ENCODE peak calls at places on chromosomes 1 and 21, in four cellular contexts. N is stimulated activated CD4-positive, alpha-beta T cell treated with anti-CD3 and anti-CD28 coated beads, Interleukin-2, amount 100 ng/mL, for 48 hours; B is hippocampal formation; E is LoVo. S is an unnamed sample.
A peak's percentile ranks its signal among the peaks of the same experiment; 100 is the strongest.

GRCh38 chr1:56516539-56517252 is 62.7 kb downstream of the PLPP3 start:
- DNase-seq in N (no peak), B (no peak), E (peak; percentile 72), S (peak; percentile 75)

GRCh38 chr1:12770620-12771019 is 2.9 kb upstream of the PRAMEF12 start:
- DNase-seq in N (no peak), B (no peak), E (no peak), S (no peak)

GRCh38 chr1:232352956-232353355 is 277.0 kb downstream of the SIPA1L2 start:
- DNase-seq in N (no peak), B (no peak), E (no peak), S (no peak)

GRCh38 chr1:55443175-55443933 is 228.2 kb upstream of the USP24 start:
- DNase-seq in N (no peak), B (no peak), E (peak; percentile 27), S (no peak)

GRCh38 chr1:12511516-12512468 is 106.2 kb downstream of the DHRS3 start:
- DNase-seq in N (no peak), B (no peak), E (no peak), S (peak; percentile 47)

GRCh38 chr21:37219766-37220432 is 47.2 kb downstream of the VPS26C start:
- DNase-seq in N (no peak), B (no peak), E (no peak), S (peak; percentile 8)

GRCh38 chr1:183881387-183882084 is 76.6 kb downstream of the RGL1 start:
- DNase-seq in N (no peak), B (no peak), E (peak; percentile 55), S (peak; percentile 83)

GRCh38 chr21:37060296-37060695 is 12.6 kb downstream of the PIGP start:
- DNase-seq in N (no peak), B (peak; percentile 50), E (peak; percentile 75), S (peak; percentile 89)

GRCh38 chr21:44397431-44398031 is 44.1 kb downstream of the TRPM2 start:
- DNase-seq in N (no peak), B (no peak), E (no peak), S (no peak)

GRCh38 chr1:94486990-94487389 is 54.6 kb downstream of the F3 start:
- DNase-seq in N (no peak), B (no peak), E (no peak), S (no peak)

GRCh38 chr1:63825111-63825510 is 51.3 kb downstream of the ROR1 start:
- DNase-seq in N (no peak), B (no peak), E (no peak), S (no peak)

GRCh38 chr1:225879521-225880209 is 2.5 kb downstream of the TMEM63A start:
- DNase-seq in N (no peak), B (peak; percentile 67), E (peak; percentile 45), S (no peak)

GRCh38 chr1:195745170-195746009 is 862.9 kb downstream of the KCNT2 start:
- DNase-seq in N (no peak), B (no peak), E (no peak), S (no peak)

GRCh38 chr1:184465489-184466146 is 78.8 kb downstream of the C1orf21 start:
- DNase-seq in N (no peak), B (no peak), E (no peak), S (peak; percentile 9)

GRCh38 chr1:115138271-115138670 is 49.0 kb upstream of the TSPAN2 start:
- DNase-seq in N (no peak), B (no peak), E (no peak), S (no peak)

GRCh38 chr1:9101510-9102146 is 27.3 kb downstream of the GPR157 start:
- DNase-seq in N (no peak), B (peak; percentile 16), E (no peak), S (peak; percentile 85)

GRCh38 chr1:245255783-245256182 is 101.0 kb downstream of the KIF26B start:
- DNase-seq in N (no peak), B (no peak), E (no peak), S (no peak)

GRCh38 chr1:171623651-171624331 is 1.7 kb downstream of the MYOCOS start:
- DNase-seq in N (no peak), B (no peak), E (no peak), S (no peak)